ENCODE peak calls at places on chromosomes 2 and 18, in seven cellular contexts. E is activated CD4-positive, alpha-beta T cell treated with anti-CD3 and anti-CD28 coated beads, Interleukin-2, amount 50 U/mL, for 48 hours; R is A549; I is anterior cingulate cortex; U is lower leg skin; L is HEK293T; Q is H54. J is an unnamed sample.
A peak's percentile ranks its signal among the peaks of the same experiment; 100 is the strongest.

GRCh38 chr2:127044977-127045654 is 61.8 kb downstream of the BIN1 start:
- DNase-seq in R (no peak), E (no peak), U (peak; percentile 82), I (no peak), L (no peak), Q (no peak), J (no peak)

GRCh38 chr2:170928036-170928823 is 823 bp upstream of the GORASP2 start:
- DNase-seq in U (no peak), I (no peak), E (peak; percentile 5), Q (no peak), R (peak; percentile 45), L (peak; percentile 9), J (no peak)

GRCh38 chr2:10497797-10498251 is 49.7 kb upstream of the ODC1 start:
- DNase-seq in E (peak; percentile 49), R (peak; percentile 85), I (peak; percentile 37), U (peak; percentile 91), L (peak; percentile 32), Q (peak; percentile 95), J (peak; percentile 51)

GRCh38 chr2:9207641-9208301 is 1.2 kb downstream of the ASAP2 start:
- DNase-seq in U (peak; percentile 87), I (no peak), L (peak; percentile 39), Q (no peak), R (peak; percentile 50), E (peak; percentile 9), J (no peak)

GRCh38 chr18:30455741-30456140 is 586.8 kb downstream of the DSC3 start:
- DNase-seq in Q (no peak), R (no peak), U (no peak), L (no peak), I (no peak), E (no peak), J (no peak)

GRCh38 chr2:11669454-11670291 is at the start of gene NTSR2:
- DNase-seq in R (peak; percentile 68), Q (no peak), L (no peak), U (peak; percentile 83), I (peak; percentile 59), E (peak; percentile 31), J (peak; percentile 77)

GRCh38 chr2:201696151-201696659 is 2.2 kb downstream of the MPP4 start:
- DNase-seq in I (no peak), Q (peak; percentile 30), R (no peak), E (no peak), L (no peak), U (no peak), J (no peak)

GRCh38 chr2:37324786-37325624 is at the start of gene PRKD3:
- DNase-seq in Q (peak; percentile 50), R (peak; percentile 66), I (no peak), E (peak; percentile 63), L (peak; percentile 75), U (peak; percentile 91), J (no peak)

GRCh38 chr2:18342901-18343300 is 217.6 kb downstream of the RDH14 start:
- DNase-seq in L (no peak), U (no peak), R (no peak), Q (no peak), E (no peak), I (no peak), J (no peak)